ENCODE peak calls at places on chromosomes 6 and 20, in four cellular contexts. N is K562, O is H1, Z is GM12878. C is an unnamed sample.
A peak's percentile ranks its signal among the peaks of the same experiment; 100 is the strongest.

GRCh38 chr20:51404297-51405060 is 138.0 kb downstream of the NFATC2 start:
- DNase-seq in N (no peak), O (no peak), Z (peak; percentile 80), C (no peak)

GRCh38 chr6:134707342-134707982 is 242.4 kb downstream of the ALDH8A1 start:
- DNase-seq in N (no peak), O (no peak), Z (no peak), C (peak; percentile 80)

GRCh38 chr20:16922834-16923233 is 174.7 kb downstream of the OTOR start:
- DNase-seq in N (no peak), O (no peak), Z (no peak), C (no peak)

GRCh38 chr20:44405246-44405645 is 49.7 kb downstream of the HNF4A start:
- DNase-seq in N (no peak), O (no peak), Z (no peak), C (no peak)

GRCh38 chr6:153125032-153125431 is 6.0 kb downstream of the RGS17 start:
- DNase-seq in N (no peak), O (no peak), Z (no peak), C (no peak)

GRCh38 chr6:64301307-64302236 is 666.0 kb downstream of the PHF3 start:
- DNase-seq in N (no peak), O (no peak), Z (no peak), C (peak; percentile 91)

GRCh38 chr6:118596774-118597332 is 48.8 kb downstream of the PLN start:
- DNase-seq in N (no peak), O (no peak), Z (no peak), C (no peak)

GRCh38 chr6:43817192-43817591 is 47.2 kb downstream of the VEGFA start:
- DNase-seq in N (peak; percentile 74), O (peak; percentile 61), Z (no peak), C (peak; percentile 72)

GRCh38 chr20:49888341-49889244 is 26.7 kb downstream of the SPATA2 start:
- DNase-seq in N (peak; percentile 78), O (peak; percentile 94), Z (peak; percentile 9), C (peak; percentile 69)

GRCh38 chr6:157764346-157765068 is 58.5 kb upstream of the SNX9 start:
- DNase-seq in N (peak; percentile 80), O (no peak), Z (peak; percentile 95), C (peak; percentile 77)

GRCh38 chr6:120473804-120474203 is 860.5 kb downstream of the TBC1D32 start:
- DNase-seq in N (no peak), O (no peak), Z (no peak), C (no peak)

GRCh38 chr6:155813548-155813947 is 357.9 kb upstream of the NOX3 start:
- DNase-seq in N (no peak), O (no peak), Z (no peak), C (no peak)

GRCh38 chr6:24910331-24910849 is 25.4 kb downstream of the RIPOR2 start:
- DNase-seq in N (no peak), O (peak; percentile 73), Z (no peak), C (no peak)

GRCh38 chr6:33207569-33208088 is 671 bp upstream of the RING1 start:
- DNase-seq in N (no peak), O (peak; percentile 66), Z (no peak), C (no peak)

GRCh38 chr6:170096803-170097504 is 193.9 kb downstream of the DLL1 start:
- DNase-seq in N (no peak), O (peak; percentile 13), Z (no peak), C (no peak)

GRCh38 chr6:13488015-13488895 is 855 bp upstream of the GFOD1 start:
- DNase-seq in N (no peak), O (no peak), Z (no peak), C (no peak)

GRCh38 chr6:10237284-10238043 is 177.4 kb downstream of the TFAP2A start:
- DNase-seq in N (no peak), O (no peak), Z (no peak), C (no peak)

GRCh38 chr20:2585811-2586210 is 49.4 kb downstream of the TMC2 start:
- DNase-seq in N (no peak), O (peak; percentile 2), Z (no peak), C (no peak)

GRCh38 chr20:53579581-53580375 is 13.9 kb downstream of the ZNF217 start:
- DNase-seq in N (no peak), O (no peak), Z (no peak), C (peak; percentile 99)

GRCh38 chr6:82362868-82363267 is 749 bp upstream of the TPBG start:
- DNase-seq in N (no peak), O (no peak), Z (no peak), C (no peak)

GRCh38 chr20:20699144-20699543 is 13.3 kb downstream of the RALGAPA2 start:
- DNase-seq in N (no peak), O (no peak), Z (no peak), C (peak; percentile 95)

DNA sequence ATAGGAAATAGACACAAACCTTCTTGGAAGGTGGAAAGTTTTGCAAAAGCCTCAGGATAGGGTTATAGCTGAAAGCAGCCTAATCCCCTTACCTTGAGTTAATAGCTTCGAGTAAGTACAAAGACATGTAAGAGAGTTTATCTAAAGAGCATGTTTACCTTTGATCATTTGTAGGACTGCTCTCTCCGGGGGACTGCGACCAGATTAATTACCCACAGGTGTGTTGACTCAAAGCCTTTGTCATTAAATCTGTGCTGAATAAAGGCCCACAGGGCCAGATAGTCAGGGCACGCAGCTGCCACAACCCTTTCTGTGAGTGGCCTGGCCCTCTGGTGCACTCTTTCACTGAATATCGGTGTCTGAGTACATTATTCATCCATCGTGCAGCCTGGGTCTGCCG is 5.5 kb upstream of the MICA start:
- DNase-seq in N (no peak), O (no peak), Z (no peak), C (no peak)
- TF ChIP-seq HDAC6 in N (no peak), O (no peak), Z (no peak), C (no peak)

GRCh38 chr6:26342106-26342999 is 22.6 kb upstream of the BTN3A2 start:
- DNase-seq in N (no peak), O (no peak), Z (no peak), C (no peak)
- TF ChIP-seq HDAC6 in N (no peak), O (no peak), Z (no peak), C (no peak)

GRCh38 chr20:1338801-1339200 is 9.9 kb upstream of the SDCBP2 start:
- DNase-seq in N (no peak), O (peak; percentile 39), Z (no peak), C (no peak)
- TF ChIP-seq HDAC6 in N (no peak), O (no peak), Z (no peak), C (no peak)

DNA sequence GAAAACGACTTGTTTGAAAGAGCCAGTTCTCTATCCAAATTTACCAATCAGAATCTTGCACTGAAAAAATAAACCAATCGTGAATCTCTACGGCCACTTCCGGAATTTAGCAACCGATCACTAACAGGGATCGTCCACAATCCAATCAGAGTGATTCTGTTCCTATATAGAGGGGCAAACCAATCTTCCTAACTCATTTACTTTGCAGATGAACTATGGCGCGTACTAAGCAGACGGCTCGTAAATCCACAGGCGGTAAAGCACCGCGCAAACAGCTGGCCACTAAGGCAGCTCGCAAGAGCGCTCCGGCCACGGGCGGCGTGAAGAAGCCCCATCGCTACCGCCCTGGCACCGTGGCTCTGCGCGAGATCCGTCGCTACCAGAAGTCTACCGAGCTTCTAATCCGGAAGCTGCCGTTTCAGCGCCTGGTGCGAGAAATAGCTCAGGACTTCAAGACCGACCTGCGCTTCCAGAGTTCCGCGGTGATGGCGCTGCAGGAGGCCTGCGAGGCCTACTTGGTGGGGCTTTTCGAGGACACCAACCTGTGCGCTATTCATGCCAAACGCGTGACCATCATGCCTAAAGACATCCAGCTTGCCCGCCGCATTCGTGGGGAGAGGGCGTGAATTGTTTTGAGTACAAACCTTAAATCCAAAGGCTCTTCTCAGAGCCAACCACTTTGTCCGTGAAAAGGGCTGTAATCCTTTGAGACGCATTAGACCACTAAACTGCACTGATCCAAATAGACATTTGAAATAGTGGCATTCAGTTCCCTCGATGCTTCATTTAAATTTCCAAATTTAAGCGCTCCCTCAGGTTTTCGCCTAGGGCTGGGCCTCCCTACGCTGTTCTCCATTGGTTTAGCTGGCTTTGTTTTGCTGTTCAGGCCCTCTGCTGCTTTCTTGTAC is 138.0 kb downstream of the HFE start:
- DNase-seq in N (no peak), O (peak; percentile 69), Z (no peak), C (no peak)
- TF ChIP-seq HDAC6 in N (no peak), O (no peak), Z (no peak), C (no peak)

DNA sequence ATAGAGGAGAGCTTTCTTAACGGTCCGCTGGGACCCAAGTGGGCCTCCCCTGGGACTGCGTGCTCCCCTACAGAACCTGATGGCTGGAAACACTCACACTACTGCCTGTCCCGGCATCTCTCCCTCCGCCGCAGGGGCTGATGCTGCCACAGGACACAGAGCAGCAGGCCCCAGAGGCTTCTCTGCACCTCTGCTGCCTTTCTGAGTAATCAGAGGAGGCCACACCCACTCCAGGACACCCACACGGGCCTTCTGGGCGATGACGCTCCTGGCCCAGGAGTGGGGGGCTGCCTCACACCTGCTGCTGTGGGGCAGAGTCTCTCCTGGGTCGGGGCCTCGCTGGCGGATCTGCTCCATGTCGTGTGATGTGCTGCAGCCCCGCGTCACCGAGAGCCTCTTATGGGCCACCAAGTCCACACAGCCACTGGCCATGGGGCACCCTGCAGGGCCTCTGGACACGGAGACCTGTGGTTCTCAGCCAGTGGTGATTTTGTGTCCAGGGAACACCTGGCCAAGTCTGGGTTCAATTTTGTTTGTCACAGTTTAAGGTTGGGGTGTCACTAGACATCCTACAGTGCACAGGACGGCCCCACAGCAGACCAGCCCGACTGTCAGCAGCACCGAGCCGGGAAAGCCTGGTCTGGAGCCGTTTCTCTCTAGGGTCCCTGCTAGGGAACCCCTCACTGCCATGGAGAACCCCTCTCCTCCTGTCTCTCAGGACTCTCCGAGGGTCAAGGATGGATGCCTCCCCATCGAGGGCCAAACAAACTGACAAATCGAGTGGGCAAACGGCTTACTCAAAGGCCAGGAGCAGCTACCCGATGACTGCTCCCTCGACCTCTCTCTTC is 16.0 kb upstream of the STX16 start:
- DNase-seq in N (peak; percentile 60), O (no peak), Z (no peak), C (no peak)
- TF ChIP-seq HDAC6 in N (no peak), O (no peak), Z (no peak), C (no peak)